ENCODE peak calls at places on chromosomes 7 and 10, in nine cellular contexts. One of them, this sample, is unnamed.
A peak's percentile ranks its signal among the peaks of the same experiment; 100 is the strongest.

GRCh38 chr10:122120008-122120744 is 131.2 kb downstream of the TACC2 start:
- DNase-seq in GM23338: no peak
- DNase-seq in H1: no peak
- DNase-seq in HCT116: no peak
- DNase-seq in transverse colon: no peak
- DNase-seq in prostate gland: no peak
- DNase-seq in sigmoid colon: no peak
- DNase-seq in SK-N-SH: no peak
- DNase-seq in esophagus muscularis mucosa: no peak
- DNase-seq in this sample: no peak

GRCh38 chr10:129993621-129994020 is 29.5 kb upstream of the EBF3 start:
- DNase-seq in GM23338: no peak
- DNase-seq in H1: no peak
- DNase-seq in HCT116: no peak
- DNase-seq in transverse colon: no peak
- DNase-seq in prostate gland: no peak
- DNase-seq in sigmoid colon: no peak
- DNase-seq in SK-N-SH: no peak
- DNase-seq in esophagus muscularis mucosa: no peak
- DNase-seq in this sample: no peak

GRCh38 chr10:114653926-114654325 is 4.1 kb downstream of the ABLIM1 start:
- DNase-seq in GM23338: peak; percentile 7
- DNase-seq in H1: no peak
- DNase-seq in HCT116: no peak
- DNase-seq in transverse colon: no peak
- DNase-seq in prostate gland: no peak
- DNase-seq in sigmoid colon: no peak
- DNase-seq in SK-N-SH: no peak
- DNase-seq in esophagus muscularis mucosa: no peak
- DNase-seq in this sample: no peak

GRCh38 chr7:68411742-68412141 is 1186.5 kb upstream of the AUTS2 start:
- DNase-seq in GM23338: no peak
- DNase-seq in H1: no peak
- DNase-seq in HCT116: no peak
- DNase-seq in transverse colon: no peak
- DNase-seq in prostate gland: no peak
- DNase-seq in sigmoid colon: no peak
- DNase-seq in SK-N-SH: peak; percentile 21
- DNase-seq in esophagus muscularis mucosa: no peak
- DNase-seq in this sample: no peak

GRCh38 chr10:21627331-21627730 is 93.3 kb downstream of the MLLT10 start:
- DNase-seq in GM23338: no peak
- DNase-seq in H1: no peak
- DNase-seq in HCT116: no peak
- DNase-seq in transverse colon: no peak
- DNase-seq in prostate gland: no peak
- DNase-seq in sigmoid colon: no peak
- DNase-seq in SK-N-SH: no peak
- DNase-seq in esophagus muscularis mucosa: no peak
- DNase-seq in this sample: no peak

GRCh38 chr7:157993406-157994105 is 594.1 kb downstream of the PTPRN2 start:
- DNase-seq in GM23338: no peak
- DNase-seq in H1: no peak
- DNase-seq in HCT116: no peak
- DNase-seq in transverse colon: no peak
- DNase-seq in prostate gland: no peak
- DNase-seq in sigmoid colon: no peak
- DNase-seq in SK-N-SH: no peak
- DNase-seq in esophagus muscularis mucosa: no peak
- DNase-seq in this sample: no peak

GRCh38 chr10:113550365-113550764 is 2.5 kb upstream of the HABP2 start:
- DNase-seq in GM23338: no peak
- DNase-seq in H1: no peak
- DNase-seq in HCT116: no peak
- DNase-seq in transverse colon: no peak
- DNase-seq in prostate gland: peak; percentile 16
- DNase-seq in sigmoid colon: no peak
- DNase-seq in SK-N-SH: no peak
- DNase-seq in esophagus muscularis mucosa: no peak
- DNase-seq in this sample: no peak

GRCh38 chr10:14478201-14478600 is 147.5 kb upstream of the FRMD4A start:
- DNase-seq in GM23338: no peak
- DNase-seq in H1: no peak
- DNase-seq in HCT116: no peak
- DNase-seq in transverse colon: no peak
- DNase-seq in prostate gland: no peak
- DNase-seq in sigmoid colon: no peak
- DNase-seq in SK-N-SH: no peak
- DNase-seq in esophagus muscularis mucosa: no peak
- DNase-seq in this sample: no peak

GRCh38 chr7:154304740-154305679 is 252.8 kb downstream of the DPP6 start:
- DNase-seq in GM23338: no peak
- DNase-seq in H1: no peak
- DNase-seq in HCT116: no peak
- DNase-seq in transverse colon: no peak
- DNase-seq in prostate gland: no peak
- DNase-seq in sigmoid colon: no peak
- DNase-seq in SK-N-SH: peak; percentile 98
- DNase-seq in esophagus muscularis mucosa: no peak
- DNase-seq in this sample: no peak

GRCh38 chr10:71697938-71698709 is 21.5 kb downstream of the C10orf105 start:
- DNase-seq in GM23338: no peak
- DNase-seq in H1: no peak
- DNase-seq in HCT116: no peak
- DNase-seq in transverse colon: no peak
- DNase-seq in prostate gland: no peak
- DNase-seq in sigmoid colon: no peak
- DNase-seq in SK-N-SH: no peak
- DNase-seq in esophagus muscularis mucosa: no peak
- DNase-seq in this sample: no peak

GRCh38 chr7:133016629-133017028 is 65.3 kb downstream of the CHCHD3 start:
- DNase-seq in GM23338: no peak
- DNase-seq in H1: no peak
- DNase-seq in HCT116: no peak
- DNase-seq in transverse colon: no peak
- DNase-seq in prostate gland: no peak
- DNase-seq in sigmoid colon: no peak
- DNase-seq in SK-N-SH: no peak
- DNase-seq in esophagus muscularis mucosa: no peak
- DNase-seq in this sample: no peak

GRCh38 chr7:128827248-128827958 is 2.8 kb upstream of the FLNC start:
- DNase-seq in GM23338: no peak
- DNase-seq in H1: no peak
- DNase-seq in HCT116: peak; percentile 53
- DNase-seq in transverse colon: no peak
- DNase-seq in prostate gland: no peak
- DNase-seq in sigmoid colon: peak; percentile 87
- DNase-seq in SK-N-SH: peak; percentile 44
- DNase-seq in esophagus muscularis mucosa: no peak
- DNase-seq in this sample: peak; percentile 66

GRCh38 chr7:148702876-148703670 is 4.4 kb downstream of the CUL1 start:
- DNase-seq in GM23338: no peak
- DNase-seq in H1: no peak
- DNase-seq in HCT116: no peak
- DNase-seq in transverse colon: no peak
- DNase-seq in prostate gland: no peak
- DNase-seq in sigmoid colon: no peak
- DNase-seq in SK-N-SH: no peak
- DNase-seq in esophagus muscularis mucosa: no peak
- DNase-seq in this sample: no peak

GRCh38 chr10:121302541-121303180 is 295.6 kb downstream of the FGFR2 start:
- DNase-seq in GM23338: no peak
- DNase-seq in H1: no peak
- DNase-seq in HCT116: no peak
- DNase-seq in transverse colon: no peak
- DNase-seq in prostate gland: no peak
- DNase-seq in sigmoid colon: no peak
- DNase-seq in SK-N-SH: no peak
- DNase-seq in esophagus muscularis mucosa: no peak
- DNase-seq in this sample: no peak

GRCh38 chr7:1193593-1194424 is 33.8 kb upstream of the ZFAND2A start:
- DNase-seq in GM23338: peak; percentile 75
- DNase-seq in H1: no peak
- DNase-seq in HCT116: peak; percentile 40
- DNase-seq in transverse colon: peak; percentile 41
- DNase-seq in prostate gland: peak; percentile 46
- DNase-seq in sigmoid colon: no peak
- DNase-seq in SK-N-SH: peak; percentile 90
- DNase-seq in esophagus muscularis mucosa: no peak
- DNase-seq in this sample: peak; percentile 47

GRCh38 chr10:79127151-79127961 is 58.6 kb downstream of the ZMIZ1 start:
- DNase-seq in GM23338: peak; percentile 57
- DNase-seq in H1: peak; percentile 36
- DNase-seq in HCT116: peak; percentile 56
- DNase-seq in transverse colon: peak; percentile 61
- DNase-seq in prostate gland: peak; percentile 37
- DNase-seq in sigmoid colon: peak; percentile 90
- DNase-seq in SK-N-SH: no peak
- DNase-seq in esophagus muscularis mucosa: no peak
- DNase-seq in this sample: no peak

GRCh38 chr7:81273601-81274397 is 354.9 kb upstream of the SEMA3C start:
- DNase-seq in GM23338: peak; percentile 36
- DNase-seq in H1: no peak
- DNase-seq in HCT116: no peak
- DNase-seq in transverse colon: no peak
- DNase-seq in prostate gland: no peak
- DNase-seq in sigmoid colon: no peak
- DNase-seq in SK-N-SH: no peak
- DNase-seq in esophagus muscularis mucosa: no peak
- DNase-seq in this sample: no peak

GRCh38 chr7:155466142-155466813 is 8.3 kb downstream of the EN2 start:
- DNase-seq in GM23338: no peak
- DNase-seq in H1: no peak
- DNase-seq in HCT116: no peak
- DNase-seq in transverse colon: no peak
- DNase-seq in prostate gland: no peak
- DNase-seq in sigmoid colon: peak; percentile 58
- DNase-seq in SK-N-SH: peak; percentile 55
- DNase-seq in esophagus muscularis mucosa: no peak
- DNase-seq in this sample: peak; percentile 81

GRCh38 chr7:95365151-95365550 is 31.0 kb downstream of the PON3 start:
- DNase-seq in GM23338: no peak
- DNase-seq in H1: no peak
- DNase-seq in HCT116: no peak
- DNase-seq in transverse colon: no peak
- DNase-seq in prostate gland: no peak
- DNase-seq in sigmoid colon: no peak
- DNase-seq in SK-N-SH: no peak
- DNase-seq in esophagus muscularis mucosa: no peak
- DNase-seq in this sample: no peak

GRCh38 chr7:135653285-135654080 is 8.8 kb upstream of the STMP1 start:
- DNase-seq in GM23338: peak; percentile 44
- DNase-seq in H1: no peak
- DNase-seq in HCT116: no peak
- DNase-seq in transverse colon: no peak
- DNase-seq in prostate gland: no peak
- DNase-seq in sigmoid colon: no peak
- DNase-seq in SK-N-SH: peak; percentile 22
- DNase-seq in esophagus muscularis mucosa: no peak
- DNase-seq in this sample: no peak

GRCh38 chr10:100359529-100360150 is 12.6 kb downstream of the SCD start:
- DNase-seq in GM23338: no peak
- DNase-seq in H1: no peak
- DNase-seq in HCT116: no peak
- DNase-seq in transverse colon: no peak
- DNase-seq in prostate gland: no peak
- DNase-seq in sigmoid colon: no peak
- DNase-seq in SK-N-SH: peak; percentile 57
- DNase-seq in esophagus muscularis mucosa: no peak
- DNase-seq in this sample: no peak

GRCh38 chr7:54705436-54705835 is 53.6 kb downstream of the SEC61G start:
- DNase-seq in GM23338: no peak
- DNase-seq in H1: no peak
- DNase-seq in HCT116: peak; percentile 41
- DNase-seq in transverse colon: no peak
- DNase-seq in prostate gland: no peak
- DNase-seq in sigmoid colon: no peak
- DNase-seq in SK-N-SH: no peak
- DNase-seq in esophagus muscularis mucosa: peak; percentile 72
- DNase-seq in this sample: no peak

DNA sequence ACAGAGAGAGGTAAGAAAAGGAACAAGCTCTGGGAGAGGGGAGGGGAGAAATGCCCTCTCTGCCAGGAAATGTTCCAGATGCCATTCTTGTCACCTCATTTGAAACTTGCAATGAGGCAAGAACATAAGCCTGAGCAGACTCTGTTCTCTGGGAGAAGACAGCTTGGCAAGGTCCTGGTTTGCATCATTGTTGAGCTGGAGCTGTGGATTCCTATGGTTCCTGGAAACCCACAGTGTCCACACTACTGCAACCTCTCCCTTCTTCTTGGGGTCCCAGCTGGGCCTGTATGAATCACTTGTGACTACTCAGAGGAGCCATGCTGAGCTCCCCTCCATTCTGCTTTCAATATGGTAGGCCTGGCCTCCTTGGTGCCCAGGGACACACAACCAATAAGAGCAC is 60.8 kb upstream of the HECTD2 start:
- DNase-seq in GM23338: no peak
- DNase-seq in H1: no peak
- DNase-seq in HCT116: no peak
- DNase-seq in transverse colon: no peak
- DNase-seq in prostate gland: peak; percentile 30
- DNase-seq in sigmoid colon: no peak
- DNase-seq in SK-N-SH: no peak
- DNase-seq in esophagus muscularis mucosa: no peak
- DNase-seq in this sample: peak; percentile 22
- H3K27ac ChIP-seq in GM23338: no peak overlapping the region
- H3K27ac ChIP-seq in H1: no peak overlapping the region
- H3K27ac ChIP-seq in HCT116: no peak overlapping the region
- H3K27ac ChIP-seq in transverse colon: peak overlapping the region; percentile 12
- H3K27ac ChIP-seq in prostate gland: no peak overlapping the region
- H3K27ac ChIP-seq in sigmoid colon: no peak overlapping the region
- H3K27ac ChIP-seq in SK-N-SH: peak overlapping the region; percentile 89
- H3K27ac ChIP-seq in esophagus muscularis mucosa: peak overlapping the region; percentile 68
- H3K27ac ChIP-seq in this sample: peak overlapping the region; percentile 5

GRCh38 chr10:69088801-69089501 is 1.0 kb downstream of the SRGN start:
- DNase-seq in GM23338: no peak
- DNase-seq in H1: no peak
- DNase-seq in HCT116: no peak
- DNase-seq in transverse colon: no peak
- DNase-seq in prostate gland: no peak
- DNase-seq in sigmoid colon: no peak
- DNase-seq in SK-N-SH: no peak
- DNase-seq in esophagus muscularis mucosa: no peak
- DNase-seq in this sample: no peak
- TF ChIP-seq POLR2AphosphoS5 in GM23338: no peak
- TF ChIP-seq POLR2AphosphoS5 in H1: no peak
- TF ChIP-seq POLR2AphosphoS5 in HCT116: no peak
- TF ChIP-seq POLR2AphosphoS5 in transverse colon: peak; percentile 73
- TF ChIP-seq POLR2AphosphoS5 in prostate gland: no peak
- TF ChIP-seq POLR2AphosphoS5 in sigmoid colon: peak; percentile 43
- TF ChIP-seq POLR2AphosphoS5 in SK-N-SH: no peak
- TF ChIP-seq POLR2AphosphoS5 in esophagus muscularis mucosa: no peak
- TF ChIP-seq POLR2AphosphoS5 in this sample: peak; percentile 96

GRCh38 chr10:103888113-103888841 is 29.7 kb downstream of the STN1 start:
- DNase-seq in GM23338: peak; percentile 58
- DNase-seq in H1: no peak
- DNase-seq in HCT116: peak; percentile 61
- DNase-seq in transverse colon: peak; percentile 91
- DNase-seq in prostate gland: peak; percentile 42
- DNase-seq in sigmoid colon: peak; percentile 89
- DNase-seq in SK-N-SH: peak; percentile 51
- DNase-seq in esophagus muscularis mucosa: no peak
- DNase-seq in this sample: no peak
- H3K36me3 ChIP-seq in GM23338: peaks cover 1% of the 10 kb centered on the region
- H3K36me3 ChIP-seq in H1: peaks cover 2% of the 10 kb centered on the region
- H3K36me3 ChIP-seq in HCT116: peaks cover 11% of the 10 kb centered on the region
- H3K36me3 ChIP-seq in transverse colon: peaks cover 6% of the 10 kb centered on the region
- H3K36me3 ChIP-seq in prostate gland: no peaks in the 10 kb centered on the region
- H3K36me3 ChIP-seq in sigmoid colon: no peaks in the 10 kb centered on the region
- H3K36me3 ChIP-seq in SK-N-SH: peaks cover 46% of the 10 kb centered on the region
- H3K36me3 ChIP-seq in esophagus muscularis mucosa: peaks cover 59% of the 10 kb centered on the region
- H3K36me3 ChIP-seq in this sample: peaks cover 23% of the 10 kb centered on the region

GRCh38 chr7:99468336-99468918 is 2.5 kb upstream of the ATP5MF start:
- DNase-seq in GM23338: no peak
- DNase-seq in H1: no peak
- DNase-seq in HCT116: no peak
- DNase-seq in transverse colon: no peak
- DNase-seq in prostate gland: no peak
- DNase-seq in sigmoid colon: no peak
- DNase-seq in SK-N-SH: no peak
- DNase-seq in esophagus muscularis mucosa: no peak
- DNase-seq in this sample: peak; percentile 80
- H3K27ac ChIP-seq in GM23338: no peak overlapping the region
- H3K27ac ChIP-seq in H1: no peak overlapping the region
- H3K27ac ChIP-seq in HCT116: no peak overlapping the region
- H3K27ac ChIP-seq in transverse colon: no peak overlapping the region
- H3K27ac ChIP-seq in prostate gland: no peak overlapping the region
- H3K27ac ChIP-seq in sigmoid colon: no peak overlapping the region
- H3K27ac ChIP-seq in SK-N-SH: no peak overlapping the region
- H3K27ac ChIP-seq in esophagus muscularis mucosa: no peak overlapping the region
- H3K27ac ChIP-seq in this sample: no peak overlapping the region